ENCODE peak calls at places on chromosomes 11 and 22, in six cellular contexts. One of them, this sample, is unnamed.

GRCh38 chr11:120771551-120772060 is 252.3 kb upstream of the TBCEL start:
- DNase-seq in bronchial epithelial cell: no peak
- DNase-seq in coronary artery: no peak
- DNase-seq in left ventricle myocardium inferior: no peak
- DNase-seq in right atrium auricular region: peak; percentile 5
- DNase-seq in AG09319: no peak
- DNase-seq in this sample: no peak

GRCh38 chr22:47392729-47393128 is 630.3 kb downstream of the TBC1D22A start:
- DNase-seq in bronchial epithelial cell: no peak
- DNase-seq in coronary artery: no peak
- DNase-seq in left ventricle myocardium inferior: no peak
- DNase-seq in right atrium auricular region: no peak
- DNase-seq in AG09319: no peak
- DNase-seq in this sample: no peak

GRCh38 chr22:21026783-21027692 is 5.3 kb downstream of the SLC7A4 start:
- DNase-seq in bronchial epithelial cell: peak; percentile 62
- DNase-seq in coronary artery: no peak
- DNase-seq in left ventricle myocardium inferior: peak; percentile 49
- DNase-seq in right atrium auricular region: no peak
- DNase-seq in AG09319: no peak
- DNase-seq in this sample: no peak

GRCh38 chr11:3904228-3904627 is 48.8 kb downstream of the STIM1 start:
- DNase-seq in bronchial epithelial cell: no peak
- DNase-seq in coronary artery: no peak
- DNase-seq in left ventricle myocardium inferior: no peak
- DNase-seq in right atrium auricular region: no peak
- DNase-seq in AG09319: no peak
- DNase-seq in this sample: no peak

GRCh38 chr11:129790131-129790530 is 25.5 kb upstream of the TMEM45B start:
- DNase-seq in bronchial epithelial cell: no peak
- DNase-seq in coronary artery: no peak
- DNase-seq in left ventricle myocardium inferior: no peak
- DNase-seq in right atrium auricular region: no peak
- DNase-seq in AG09319: no peak
- DNase-seq in this sample: no peak

GRCh38 chr22:29206372-29207230 is 905 bp downstream of the EMID1 start:
- DNase-seq in bronchial epithelial cell: no peak
- DNase-seq in coronary artery: no peak
- DNase-seq in left ventricle myocardium inferior: no peak
- DNase-seq in right atrium auricular region: no peak
- DNase-seq in AG09319: no peak
- DNase-seq in this sample: no peak

GRCh38 chr11:17207317-17208256 is at the start of gene PIK3C2A:
- DNase-seq in bronchial epithelial cell: peak; percentile 86
- DNase-seq in coronary artery: peak; percentile 95
- DNase-seq in left ventricle myocardium inferior: peak; percentile 98
- DNase-seq in right atrium auricular region: peak; percentile 97
- DNase-seq in AG09319: peak; percentile 74
- DNase-seq in this sample: peak; percentile 96

GRCh38 chr11:3709977-3710376 is 38.8 kb upstream of the CHRNA10 start:
- DNase-seq in bronchial epithelial cell: no peak
- DNase-seq in coronary artery: no peak
- DNase-seq in left ventricle myocardium inferior: no peak
- DNase-seq in right atrium auricular region: no peak
- DNase-seq in AG09319: no peak
- DNase-seq in this sample: no peak

GRCh38 chr11:19892876-19893275 is 180.2 kb downstream of the NAV2 start:
- DNase-seq in bronchial epithelial cell: no peak
- DNase-seq in coronary artery: no peak
- DNase-seq in left ventricle myocardium inferior: no peak
- DNase-seq in right atrium auricular region: no peak
- DNase-seq in AG09319: no peak
- DNase-seq in this sample: no peak

GRCh38 chr11:102313225-102313940 is 3.9 kb upstream of the BIRC3 start:
- DNase-seq in bronchial epithelial cell: no peak
- DNase-seq in coronary artery: no peak
- DNase-seq in left ventricle myocardium inferior: no peak
- DNase-seq in right atrium auricular region: no peak
- DNase-seq in AG09319: no peak
- DNase-seq in this sample: no peak

GRCh38 chr11:103673773-103674172 is 362.7 kb upstream of the DDI1 start:
- DNase-seq in bronchial epithelial cell: peak; percentile 24
- DNase-seq in coronary artery: no peak
- DNase-seq in left ventricle myocardium inferior: no peak
- DNase-seq in right atrium auricular region: no peak
- DNase-seq in AG09319: no peak
- DNase-seq in this sample: no peak

GRCh38 chr11:48002565-48002964 is 22.2 kb downstream of the PTPRJ start:
- DNase-seq in bronchial epithelial cell: no peak
- DNase-seq in coronary artery: no peak
- DNase-seq in left ventricle myocardium inferior: no peak
- DNase-seq in right atrium auricular region: no peak
- DNase-seq in AG09319: no peak
- DNase-seq in this sample: no peak

GRCh38 chr22:31210830-31211503 is 1.1 kb upstream of the LIMK2 start:
- DNase-seq in bronchial epithelial cell: no peak
- DNase-seq in coronary artery: no peak
- DNase-seq in left ventricle myocardium inferior: peak; percentile 34
- DNase-seq in right atrium auricular region: peak; percentile 67
- DNase-seq in AG09319: no peak
- DNase-seq in this sample: no peak

GRCh38 chr11:63020671-63021255 is 5.1 kb upstream of the SLC22A8 start:
- DNase-seq in bronchial epithelial cell: no peak
- DNase-seq in coronary artery: no peak
- DNase-seq in left ventricle myocardium inferior: no peak
- DNase-seq in right atrium auricular region: no peak
- DNase-seq in AG09319: no peak
- DNase-seq in this sample: no peak

GRCh38 chr11:78318321-78318720 is 99.3 kb downstream of the GAB2 start:
- DNase-seq in bronchial epithelial cell: no peak
- DNase-seq in coronary artery: no peak
- DNase-seq in left ventricle myocardium inferior: no peak
- DNase-seq in right atrium auricular region: no peak
- DNase-seq in AG09319: no peak
- DNase-seq in this sample: no peak

GRCh38 chr11:2376751-2377451 is at the start of gene CD81:
- DNase-seq in bronchial epithelial cell: no peak
- DNase-seq in coronary artery: no peak
- DNase-seq in left ventricle myocardium inferior: no peak
- DNase-seq in right atrium auricular region: no peak
- DNase-seq in AG09319: no peak
- DNase-seq in this sample: no peak

GRCh38 chr11:11628651-11629050 is 6.8 kb upstream of the GALNT18 start:
- DNase-seq in bronchial epithelial cell: no peak
- DNase-seq in coronary artery: no peak
- DNase-seq in left ventricle myocardium inferior: no peak
- DNase-seq in right atrium auricular region: no peak
- DNase-seq in AG09319: no peak
- DNase-seq in this sample: no peak

GRCh38 chr22:41913842-41914534 is 886 bp downstream of the SHISA8 start:
- DNase-seq in bronchial epithelial cell: no peak
- DNase-seq in coronary artery: no peak
- DNase-seq in left ventricle myocardium inferior: no peak
- DNase-seq in right atrium auricular region: no peak
- DNase-seq in AG09319: no peak
- DNase-seq in this sample: no peak

GRCh38 chr11:94198718-94199117 is 70.1 kb downstream of the PANX1 start:
- DNase-seq in bronchial epithelial cell: no peak
- DNase-seq in coronary artery: no peak
- DNase-seq in left ventricle myocardium inferior: no peak
- DNase-seq in right atrium auricular region: no peak
- DNase-seq in AG09319: no peak
- DNase-seq in this sample: no peak

GRCh38 chr11:126893796-126894195 is 106.8 kb downstream of the KIRREL3 start:
- DNase-seq in bronchial epithelial cell: no peak
- DNase-seq in coronary artery: no peak
- DNase-seq in left ventricle myocardium inferior: no peak
- DNase-seq in right atrium auricular region: no peak
- DNase-seq in AG09319: no peak
- DNase-seq in this sample: no peak

GRCh38 chr22:39593061-39593930 is 22.7 kb downstream of the CACNA1I start:
- DNase-seq in bronchial epithelial cell: no peak
- DNase-seq in coronary artery: no peak
- DNase-seq in left ventricle myocardium inferior: no peak
- DNase-seq in right atrium auricular region: no peak
- DNase-seq in AG09319: no peak
- DNase-seq in this sample: no peak

GRCh38 chr11:63869686-63870085 is 30.8 kb downstream of the MARK2 start:
- DNase-seq in bronchial epithelial cell: no peak
- DNase-seq in coronary artery: no peak
- DNase-seq in left ventricle myocardium inferior: no peak
- DNase-seq in right atrium auricular region: no peak
- DNase-seq in AG09319: no peak
- DNase-seq in this sample: no peak

GRCh38 chr11:75516886-75517285 is 8.9 kb downstream of the GDPD5 start:
- DNase-seq in bronchial epithelial cell: no peak
- DNase-seq in coronary artery: no peak
- DNase-seq in left ventricle myocardium inferior: no peak
- DNase-seq in right atrium auricular region: no peak
- DNase-seq in AG09319: no peak
- DNase-seq in this sample: no peak

GRCh38 chr11:61626580-61627380 is 45.9 kb upstream of the SYT7 start:
- DNase-seq in bronchial epithelial cell: peak; percentile 94
- DNase-seq in coronary artery: no peak
- DNase-seq in left ventricle myocardium inferior: peak; percentile 50
- DNase-seq in right atrium auricular region: no peak
- DNase-seq in AG09319: no peak
- DNase-seq in this sample: no peak

GRCh38 chr11:110031171-110031570 is 62.0 kb upstream of the ZC3H12C start:
- DNase-seq in bronchial epithelial cell: peak; percentile 20
- DNase-seq in coronary artery: no peak
- DNase-seq in left ventricle myocardium inferior: no peak
- DNase-seq in right atrium auricular region: no peak
- DNase-seq in AG09319: no peak
- DNase-seq in this sample: no peak

GRCh38 chr11:133122260-133122659 is 410.0 kb downstream of the OPCML start:
- DNase-seq in bronchial epithelial cell: no peak
- DNase-seq in coronary artery: no peak
- DNase-seq in left ventricle myocardium inferior: no peak
- DNase-seq in right atrium auricular region: no peak
- DNase-seq in AG09319: no peak
- DNase-seq in this sample: no peak

DNA sequence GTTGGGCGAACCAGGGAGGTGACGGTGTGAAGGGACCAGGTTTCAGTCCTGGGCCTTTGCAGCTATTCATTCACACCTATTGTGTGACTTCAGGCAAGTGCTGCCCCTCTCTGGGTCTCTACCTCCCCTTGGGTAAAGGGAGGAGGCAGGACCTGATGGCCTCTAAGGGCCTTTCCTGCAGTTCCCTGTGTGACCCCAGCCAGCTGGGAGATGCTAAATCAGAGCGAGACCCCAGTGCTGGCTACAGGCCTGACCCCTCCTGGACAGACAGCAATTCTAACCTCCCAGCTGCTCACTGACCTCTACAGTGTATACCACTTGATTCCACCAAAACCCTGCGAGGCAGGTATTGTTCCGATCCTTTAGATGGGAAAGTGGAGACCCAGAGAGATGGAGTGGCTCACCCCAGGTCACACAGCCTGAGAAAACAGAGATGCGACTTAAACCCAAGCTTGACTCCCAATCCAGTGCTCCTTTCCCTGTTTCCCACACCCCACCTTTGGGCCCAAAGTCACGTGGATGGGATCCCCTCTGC is 6.2 kb downstream of the MAFF start:
- DNase-seq in bronchial epithelial cell: no peak
- DNase-seq in coronary artery: no peak
- DNase-seq in left ventricle myocardium inferior: no peak
- DNase-seq in right atrium auricular region: no peak
- DNase-seq in AG09319: no peak
- DNase-seq in this sample: no peak
- TF ChIP-seq CTCF in bronchial epithelial cell: no peak
- TF ChIP-seq CTCF in coronary artery: no peak
- TF ChIP-seq CTCF in left ventricle myocardium inferior: no peak
- TF ChIP-seq CTCF in right atrium auricular region: no peak
- TF ChIP-seq CTCF in AG09319: no peak
- TF ChIP-seq CTCF in this sample: no peak

GRCh38 chr22:38239101-38239761 is 33.6 kb downstream of the TMEM184B start:
- DNase-seq in bronchial epithelial cell: peak; percentile 94
- DNase-seq in coronary artery: peak; percentile 90
- DNase-seq in left ventricle myocardium inferior: no peak
- DNase-seq in right atrium auricular region: no peak
- DNase-seq in AG09319: peak; percentile 79
- DNase-seq in this sample: no peak
- TF ChIP-seq CTCF in bronchial epithelial cell: peak; percentile 12
- TF ChIP-seq CTCF in coronary artery: peak; percentile 12
- TF ChIP-seq CTCF in left ventricle myocardium inferior: peak; percentile 45
- TF ChIP-seq CTCF in right atrium auricular region: no peak
- TF ChIP-seq CTCF in AG09319: peak; percentile 38
- TF ChIP-seq CTCF in this sample: no peak

DNA sequence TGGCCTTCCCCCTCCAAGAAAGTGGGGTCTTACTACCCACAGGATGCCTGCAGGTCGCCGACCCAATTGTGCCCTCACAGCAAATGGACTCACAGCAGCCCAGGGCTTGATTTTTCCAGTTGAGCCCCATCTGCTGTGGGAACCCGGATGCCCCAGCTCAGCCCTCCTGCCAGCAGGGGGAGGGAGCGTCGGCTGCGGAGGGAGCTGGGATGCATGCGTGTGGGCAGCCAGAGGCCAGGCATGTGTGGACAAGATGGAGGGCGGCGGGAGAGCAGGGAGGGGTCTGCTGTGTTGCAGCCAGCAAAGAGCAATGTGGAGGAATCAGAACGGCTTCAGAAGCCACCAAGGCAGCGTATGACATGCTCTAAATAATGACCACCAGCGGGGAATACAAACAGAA is 41.0 kb upstream of the EIF3D start:
- DNase-seq in bronchial epithelial cell: peak; percentile 26
- DNase-seq in coronary artery: no peak
- DNase-seq in left ventricle myocardium inferior: no peak
- DNase-seq in right atrium auricular region: no peak
- DNase-seq in AG09319: no peak
- DNase-seq in this sample: no peak
- TF ChIP-seq CTCF in bronchial epithelial cell: peak; percentile 80
- TF ChIP-seq CTCF in coronary artery: no peak
- TF ChIP-seq CTCF in left ventricle myocardium inferior: peak; percentile 49
- TF ChIP-seq CTCF in right atrium auricular region: no peak
- TF ChIP-seq CTCF in AG09319: peak; percentile 31
- TF ChIP-seq CTCF in this sample: peak; percentile 62

DNA sequence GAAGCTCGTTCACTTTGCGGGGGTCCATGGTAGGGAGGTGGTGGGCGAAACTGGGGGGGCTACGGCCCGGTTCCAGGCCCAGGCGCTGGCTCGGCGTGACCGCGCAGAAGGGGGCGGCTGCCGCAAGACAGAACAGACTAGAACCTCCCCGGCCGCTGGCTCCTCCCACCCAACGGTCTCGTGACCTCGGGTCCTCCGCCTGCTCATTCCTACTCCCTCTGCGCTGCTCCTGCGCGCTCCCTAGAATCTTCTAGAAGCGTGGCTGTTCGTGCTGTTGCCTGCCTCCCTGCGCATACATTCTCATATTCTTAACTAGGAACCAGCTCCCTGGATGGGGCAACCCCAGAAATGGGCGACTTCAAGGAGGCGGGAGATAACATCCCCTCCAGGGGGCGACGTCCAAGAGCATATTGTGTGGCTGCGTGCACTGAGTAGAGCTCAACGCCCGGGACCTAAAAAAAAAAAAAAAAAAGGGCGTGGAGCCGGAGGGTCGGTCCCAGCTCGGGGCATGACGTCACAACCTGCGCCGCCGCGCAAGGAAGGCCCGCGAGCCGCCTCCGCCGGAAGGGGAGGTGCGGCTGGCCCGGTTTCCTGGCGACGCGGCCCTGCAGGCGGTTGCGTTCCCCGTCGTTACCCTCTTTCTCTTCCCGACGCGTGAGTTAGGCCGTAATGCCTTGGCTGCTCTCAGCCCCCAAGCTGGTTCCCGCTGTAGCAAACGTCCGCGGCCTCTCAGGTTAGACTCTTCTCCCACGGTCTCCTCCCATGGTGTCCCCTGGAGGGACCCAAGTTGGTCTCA is at the start of the genes ST13 and XPNPEP3:
- DNase-seq in bronchial epithelial cell: peak; percentile 83
- DNase-seq in coronary artery: peak; percentile 98
- DNase-seq in left ventricle myocardium inferior: peak; percentile 98
- DNase-seq in right atrium auricular region: peak; percentile 97
- DNase-seq in AG09319: peak; percentile 91
- DNase-seq in this sample: peak; percentile 97
- TF ChIP-seq CTCF in bronchial epithelial cell: peak; percentile 24
- TF ChIP-seq CTCF in coronary artery: no peak
- TF ChIP-seq CTCF in left ventricle myocardium inferior: peak; percentile 31
- TF ChIP-seq CTCF in right atrium auricular region: no peak
- TF ChIP-seq CTCF in AG09319: peak; percentile 20
- TF ChIP-seq CTCF in this sample: peak; percentile 23

This sample was measured in type B pancreatic cell.